ENCODE peak calls at places on chromosomes 11 and 22, in four cellular contexts. One of them, this sample, is unnamed.

GRCh38 chr11:62925745-62926668 is 4.8 kb upstream of the CHRM1 start:
- DNase-seq in esophagus squamous epithelium: no peak
- DNase-seq in HCT116: no peak
- DNase-seq in stomach: no peak
- DNase-seq in this sample: no peak

GRCh38 chr22:46483353-46483752 is 54.1 kb downstream of the CELSR1 start:
- DNase-seq in esophagus squamous epithelium: no peak
- DNase-seq in stomach: no peak
- DNase-seq in HCT116: no peak
- DNase-seq in this sample: no peak

GRCh38 chr11:132576706-132577105 is 955.6 kb downstream of the OPCML start:
- DNase-seq in HCT116: no peak
- DNase-seq in stomach: peak; percentile 29
- DNase-seq in esophagus squamous epithelium: no peak
- DNase-seq in this sample: peak; percentile 39

GRCh38 chr22:43889366-43890253 is 2.2 kb downstream of the PNPLA5 start:
- DNase-seq in HCT116: no peak
- DNase-seq in stomach: no peak
- DNase-seq in esophagus squamous epithelium: no peak
- DNase-seq in this sample: peak; percentile 41

GRCh38 chr22:29524440-29525191 is 28.9 kb downstream of the THOC5 start:
- DNase-seq in HCT116: no peak
- DNase-seq in esophagus squamous epithelium: no peak
- DNase-seq in stomach: peak; percentile 27
- DNase-seq in this sample: peak; percentile 25

GRCh38 chr22:27416553-27417427 is 384.8 kb downstream of the MN1 start:
- DNase-seq in stomach: peak; percentile 34
- DNase-seq in esophagus squamous epithelium: no peak
- DNase-seq in HCT116: no peak
- DNase-seq in this sample: peak; percentile 86

GRCh38 chr22:29314537-29315285 is 786 bp downstream of the RASL10A start:
- DNase-seq in stomach: no peak
- DNase-seq in HCT116: no peak
- DNase-seq in esophagus squamous epithelium: no peak
- DNase-seq in this sample: no peak

GRCh38 chr11:66505276-66505816 is 5.1 kb upstream of the BBS1 start:
- DNase-seq in stomach: no peak
- DNase-seq in HCT116: no peak
- DNase-seq in esophagus squamous epithelium: no peak
- DNase-seq in this sample: no peak

GRCh38 chr11:111441443-111441842 is 62.4 kb upstream of the POU2AF1 start:
- DNase-seq in esophagus squamous epithelium: no peak
- DNase-seq in HCT116: no peak
- DNase-seq in stomach: no peak
- DNase-seq in this sample: peak; percentile 84

GRCh38 chr11:93477684-93478234 is 65.4 kb downstream of the SMCO4 start:
- DNase-seq in stomach: no peak
- DNase-seq in esophagus squamous epithelium: no peak
- DNase-seq in HCT116: no peak
- DNase-seq in this sample: no peak

GRCh38 chr11:86926975-86927374 is 28.2 kb downstream of the FZD4 start:
- DNase-seq in stomach: no peak
- DNase-seq in HCT116: no peak
- DNase-seq in esophagus squamous epithelium: no peak
- DNase-seq in this sample: no peak

GRCh38 chr11:37503411-37504065 is 905.5 kb upstream of the RAG2 start:
- DNase-seq in stomach: no peak
- DNase-seq in esophagus squamous epithelium: no peak
- DNase-seq in HCT116: no peak
- DNase-seq in this sample: peak; percentile 2

GRCh38 chr22:18968011-18968749 is 32.1 kb upstream of the PRODH start:
- DNase-seq in esophagus squamous epithelium: no peak
- DNase-seq in stomach: no peak
- DNase-seq in HCT116: no peak
- DNase-seq in this sample: peak; percentile 12

GRCh38 chr22:23376256-23376655 is 195.9 kb downstream of the BCR start:
- DNase-seq in esophagus squamous epithelium: no peak
- DNase-seq in HCT116: peak; percentile 33
- DNase-seq in stomach: no peak
- DNase-seq in this sample: peak; percentile 17

GRCh38 chr22:50169774-50170341 is 673 bp upstream of the PANX2 start:
- DNase-seq in HCT116: no peak
- DNase-seq in stomach: peak; percentile 59
- DNase-seq in esophagus squamous epithelium: no peak
- DNase-seq in this sample: no peak

GRCh38 chr22:17368144-17368726 is 1.0 kb upstream of the CECR2 start:
- DNase-seq in HCT116: no peak
- DNase-seq in stomach: no peak
- DNase-seq in esophagus squamous epithelium: no peak
- DNase-seq in this sample: no peak

GRCh38 chr11:79296113-79296512 is 144.7 kb downstream of the TENM4 start:
- DNase-seq in HCT116: no peak
- DNase-seq in esophagus squamous epithelium: no peak
- DNase-seq in stomach: no peak
- DNase-seq in this sample: no peak

GRCh38 chr11:72241290-72241781 is 2.6 kb downstream of the PHOX2A start:
- DNase-seq in esophagus squamous epithelium: no peak
- DNase-seq in HCT116: no peak
- DNase-seq in stomach: no peak
- DNase-seq in this sample: no peak

GRCh38 chr11:72238492-72239295 is 5.3 kb downstream of the PHOX2A start:
- DNase-seq in esophagus squamous epithelium: no peak
- DNase-seq in stomach: no peak
- DNase-seq in HCT116: no peak
- DNase-seq in this sample: no peak

GRCh38 chr11:72239296-72239848 is 4.6 kb downstream of the PHOX2A start:
- DNase-seq in HCT116: no peak
- DNase-seq in stomach: no peak
- DNase-seq in esophagus squamous epithelium: no peak
- DNase-seq in this sample: peak; percentile 45

GRCh38 chr11:72240461-72241289 is 3.3 kb downstream of the PHOX2A start:
- DNase-seq in HCT116: no peak
- DNase-seq in esophagus squamous epithelium: no peak
- DNase-seq in stomach: no peak
- DNase-seq in this sample: no peak

DNA sequence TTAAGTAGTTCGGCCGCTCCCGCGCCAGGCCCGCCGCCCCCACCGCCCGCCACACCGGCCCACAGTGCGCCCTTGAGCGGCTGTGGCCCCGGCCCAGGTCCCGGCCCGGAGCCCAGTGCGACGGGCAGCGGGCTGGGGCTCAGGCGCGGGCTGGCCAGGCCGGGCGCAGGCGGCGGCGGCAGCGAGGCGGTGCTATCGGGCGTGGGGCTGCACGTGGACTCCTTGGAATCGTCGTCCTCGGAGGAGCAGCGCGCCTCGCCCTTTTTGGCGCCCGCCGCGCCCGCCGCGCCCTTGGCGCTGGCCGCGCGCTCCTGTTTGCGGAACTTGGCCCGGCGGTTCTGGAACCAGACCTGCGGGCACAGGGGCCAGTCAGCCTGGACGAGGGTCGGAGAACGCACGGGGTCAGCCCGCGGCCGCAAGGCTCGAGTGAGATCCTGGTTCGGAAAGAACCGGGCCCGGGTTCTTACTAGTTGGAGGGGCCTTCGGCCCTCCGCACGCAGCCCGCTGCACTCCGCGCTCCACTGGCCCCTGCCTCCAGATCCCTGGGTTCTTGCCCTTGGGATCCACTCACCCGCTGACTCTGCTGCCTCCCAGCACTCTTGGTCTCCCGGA is 4.0 kb downstream of the PHOX2A start:
- DNase-seq in HCT116: no peak
- DNase-seq in esophagus squamous epithelium: no peak
- DNase-seq in stomach: peak; percentile 74
- DNase-seq in this sample: peak; percentile 27
- H3K4me3 ChIP-seq in HCT116: no peak overlapping the region
- H3K4me3 ChIP-seq in esophagus squamous epithelium: peak overlapping the region; percentile 32
- H3K4me3 ChIP-seq in stomach: peak overlapping the region; percentile 33
- H3K4me3 ChIP-seq in this sample: no peak overlapping the region

GRCh38 chr22:48496226-48496845 is 1331.3 kb downstream of the BRD1 start:
- DNase-seq in esophagus squamous epithelium: no peak
- DNase-seq in HCT116: no peak
- DNase-seq in stomach: no peak
- DNase-seq in this sample: no peak

GRCh38 chr22:48496987-48497650 is 1330.6 kb downstream of the BRD1 start:
- DNase-seq in stomach: no peak
- DNase-seq in HCT116: no peak
- DNase-seq in esophagus squamous epithelium: no peak
- DNase-seq in this sample: no peak

GRCh38 chr22:48500481-48501230 is 1327.0 kb downstream of the BRD1 start:
- DNase-seq in esophagus squamous epithelium: no peak
- DNase-seq in stomach: no peak
- DNase-seq in HCT116: no peak
- DNase-seq in this sample: no peak

GRCh38 chr22:48499456-48500425 is 1327.9 kb downstream of the BRD1 start:
- DNase-seq in HCT116: no peak
- DNase-seq in stomach: no peak
- DNase-seq in esophagus squamous epithelium: no peak
- DNase-seq in this sample: no peak

GRCh38 chr22:48498526-48499331 is 1328.9 kb downstream of the BRD1 start:
- DNase-seq in esophagus squamous epithelium: no peak
- DNase-seq in HCT116: no peak
- DNase-seq in stomach: no peak
- DNase-seq in this sample: no peak
- TF ChIP-seq CTCF in esophagus squamous epithelium: no peak
- TF ChIP-seq CTCF in HCT116: no peak
- TF ChIP-seq CTCF in stomach: no peak
- TF ChIP-seq CTCF in this sample: no peak

GRCh38 chr11:77406396-77406795 is 67.5 kb downstream of the PAK1 start:
- DNase-seq in HCT116: no peak
- DNase-seq in stomach: no peak
- DNase-seq in esophagus squamous epithelium: no peak
- DNase-seq in this sample: no peak

GRCh38 chr11:77411238-77411637 is 62.7 kb downstream of the PAK1 start:
- DNase-seq in stomach: no peak
- DNase-seq in HCT116: no peak
- DNase-seq in esophagus squamous epithelium: no peak
- DNase-seq in this sample: peak; percentile 20

GRCh38 chr11:77410076-77410827 is 63.6 kb downstream of the PAK1 start:
- DNase-seq in esophagus squamous epithelium: no peak
- DNase-seq in HCT116: no peak
- DNase-seq in stomach: no peak
- DNase-seq in this sample: no peak

GRCh38 chr11:77409046-77409445 is 64.8 kb downstream of the PAK1 start:
- DNase-seq in HCT116: no peak
- DNase-seq in stomach: no peak
- DNase-seq in esophagus squamous epithelium: no peak
- DNase-seq in this sample: no peak

DNA sequence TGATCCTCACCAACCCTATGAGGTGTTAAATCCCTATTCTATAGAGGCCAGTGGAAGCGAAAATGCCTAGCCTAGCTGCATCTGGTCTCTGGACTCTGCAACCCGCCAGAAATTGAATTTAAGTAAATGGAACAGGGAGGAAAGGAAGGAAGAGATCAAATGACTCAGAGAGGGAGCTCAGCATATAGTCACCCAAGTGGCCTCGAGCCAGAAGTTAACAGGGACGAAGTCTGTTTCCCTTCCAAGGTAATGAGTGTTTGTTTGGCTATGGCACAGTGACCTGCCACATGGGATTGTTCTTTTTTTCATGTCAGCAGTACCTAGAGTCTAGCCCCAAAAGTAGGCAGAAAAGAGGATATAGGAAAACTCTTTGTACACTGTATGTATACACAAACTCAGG is 66.3 kb downstream of the PAK1 start:
- DNase-seq in esophagus squamous epithelium: no peak
- DNase-seq in stomach: peak; percentile 85
- DNase-seq in HCT116: peak; percentile 51
- DNase-seq in this sample: peak; percentile 93
- H3K4me3 ChIP-seq in esophagus squamous epithelium: no peak overlapping the region
- H3K4me3 ChIP-seq in stomach: no peak overlapping the region
- H3K4me3 ChIP-seq in HCT116: no peak overlapping the region
- H3K4me3 ChIP-seq in this sample: no peak overlapping the region

GRCh38 chr11:102253018-102253775 is 64.1 kb upstream of the BIRC3 start:
- DNase-seq in stomach: no peak
- DNase-seq in esophagus squamous epithelium: no peak
- DNase-seq in HCT116: no peak
- DNase-seq in this sample: no peak

GRCh38 chr11:102252339-102252891 is 64.9 kb upstream of the BIRC3 start:
- DNase-seq in stomach: no peak
- DNase-seq in esophagus squamous epithelium: no peak
- DNase-seq in HCT116: no peak
- DNase-seq in this sample: peak; percentile 86

GRCh38 chr11:102256251-102256650 is 61.0 kb upstream of the BIRC3 start:
- DNase-seq in esophagus squamous epithelium: no peak
- DNase-seq in stomach: no peak
- DNase-seq in HCT116: no peak
- DNase-seq in this sample: peak; percentile 81

GRCh38 chr11:102251423-102251822 is 65.9 kb upstream of the BIRC3 start:
- DNase-seq in stomach: no peak
- DNase-seq in esophagus squamous epithelium: no peak
- DNase-seq in HCT116: no peak
- DNase-seq in this sample: no peak

GRCh38 chr11:102254047-102254446 is 63.2 kb upstream of the BIRC3 start:
- DNase-seq in HCT116: peak; percentile 46
- DNase-seq in esophagus squamous epithelium: no peak
- DNase-seq in stomach: no peak
- DNase-seq in this sample: peak; percentile 35
- TF ChIP-seq CTCF in HCT116: peak; percentile 57
- TF ChIP-seq CTCF in esophagus squamous epithelium: no peak
- TF ChIP-seq CTCF in stomach: no peak
- TF ChIP-seq CTCF in this sample: peak; percentile 35

This sample was measured in fibroblast of mammary gland.